ENCODE peak calls at places on chromosomes 16 and 17, in five cellular contexts. M, H, N, F and D are unnamed samples. For H3K4me1, the result is how much of the 10 kb centered on the place peaks cover.

GRCh38 chr17:79750650-79751545 is 20.2 kb downstream of the ENPP7 start:
- DNase-seq in H (no peak), M (no peak), N (no peak), F (no peak), D (peak)

GRCh38 chr17:51541215-51541614 is 280.9 kb downstream of the UTP18 start:
- DNase-seq in N (no peak), H (no peak), M (no peak), F (no peak), D (no peak)

GRCh38 chr17:8628609-8629169 is 1.8 kb downstream of the MYH10 start:
- DNase-seq in M (no peak), F (no peak), H (no peak), N (no peak), D (no peak)

GRCh38 chr17:28763804-28764266 is 20.0 kb downstream of the TRAF4 start:
- DNase-seq in F (peak), N (peak), H (peak), M (peak), D (peak)

GRCh38 chr17:18235743-18236256 is 10.4 kb downstream of the LLGL1 start:
- DNase-seq in N (no peak), H (no peak), M (no peak), F (no peak), D (peak)

GRCh38 chr17:57986841-57987581 is 1.0 kb downstream of the VEZF1 start:
- DNase-seq in H (no peak), F (peak), N (no peak), M (peak), D (peak)

GRCh38 chr17:58330997-58331814 is 2.6 kb upstream of the TSPOAP1 start:
- DNase-seq in F (no peak), N (no peak), H (peak), M (no peak), D (peak)

GRCh38 chr17:40112718-40113109 is 9.1 kb upstream of the MSL1 start:
- DNase-seq in H (no peak), M (no peak), N (peak), F (no peak), D (peak)

GRCh38 chr17:59785091-59785799 is 77.8 kb downstream of the VMP1 start:
- DNase-seq in M (no peak), N (no peak), H (no peak), F (no peak), D (no peak)

GRCh38 chr16:53769787-53770186 is 65.8 kb downstream of the FTO start:
- DNase-seq in H (no peak), F (no peak), M (no peak), N (no peak), D (no peak)

DNA sequence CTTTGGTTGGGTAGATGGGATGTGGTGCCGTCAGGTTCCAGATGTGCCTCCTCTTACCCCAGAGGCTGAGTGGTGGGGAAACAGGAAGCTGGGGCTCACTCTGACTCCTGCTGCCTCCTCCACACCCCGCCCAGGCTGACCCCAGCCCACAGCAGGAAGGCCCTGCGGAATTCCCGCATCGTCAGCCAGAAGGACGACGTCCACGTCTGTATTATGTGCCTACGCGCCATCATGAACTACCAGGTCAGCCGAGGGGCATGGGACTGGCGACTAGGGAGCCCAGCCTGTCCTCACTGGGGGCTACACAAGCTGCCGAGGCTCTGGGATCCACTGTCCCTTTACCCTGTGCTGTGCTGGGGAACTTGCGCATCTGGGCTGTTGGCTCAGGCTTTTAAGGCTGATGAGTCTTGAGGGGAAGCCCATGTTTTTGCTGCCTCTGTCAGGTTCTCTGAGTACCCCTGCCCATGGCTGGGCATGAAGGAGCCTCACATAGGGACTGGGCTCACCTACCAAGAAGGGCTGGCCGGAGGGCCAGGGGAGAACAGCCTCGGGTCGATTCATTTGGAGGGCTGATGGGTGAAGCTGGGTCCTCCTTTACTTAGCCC is 14.4 kb downstream of the FMNL1 start:
- DNase-seq in F (no peak), N (no peak), H (no peak), M (no peak), D (peak)
- H3K4me1 ChIP-seq in F (under half), N (under half), H (under half), M (under half), D (under half)

DNA sequence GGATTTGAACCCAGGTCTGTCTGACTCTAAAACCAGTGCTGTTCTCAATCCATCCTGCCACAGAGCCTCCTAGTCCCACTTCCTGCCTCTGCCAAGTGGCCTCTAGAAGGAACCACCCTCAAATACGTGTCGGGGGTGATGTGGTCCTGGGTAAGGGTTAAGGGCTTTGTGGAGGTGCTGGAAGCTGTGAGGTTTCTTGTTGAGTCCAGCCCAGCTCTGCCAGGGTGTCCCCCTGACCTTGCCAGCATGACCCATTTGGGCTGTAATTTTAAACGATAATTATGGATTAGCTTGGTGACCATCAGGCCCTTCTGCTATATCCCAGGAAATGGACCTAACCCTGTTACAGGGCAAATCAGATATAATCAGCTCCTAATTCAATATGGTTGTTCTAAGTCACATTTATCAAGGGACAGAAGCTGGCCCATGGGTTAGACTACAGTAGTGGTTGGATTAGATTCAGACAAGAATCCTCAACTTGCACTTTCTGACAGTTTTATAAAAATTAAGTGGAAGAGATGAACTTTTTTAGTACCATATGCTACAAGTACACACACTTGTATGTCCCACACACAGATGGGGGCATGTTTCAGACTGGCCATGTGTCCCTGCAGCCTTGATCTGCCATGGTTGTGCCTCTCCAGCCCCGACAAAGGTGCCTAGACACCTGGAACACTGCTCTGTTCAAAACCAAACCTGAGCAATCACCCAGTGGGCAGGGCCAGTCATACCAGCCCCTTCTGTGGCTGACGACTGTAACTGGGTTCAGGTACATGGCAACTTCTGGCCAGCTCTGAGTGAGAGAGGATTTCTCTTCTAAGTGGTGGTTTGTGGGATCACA is 48.0 kb downstream of the SMPD3 start:
- DNase-seq in F (no peak), N (no peak), M (no peak), H (no peak), D (no peak)
- TF ChIP-seq CTCF in F (no peak), N (no peak), M (no peak), H (no peak), D (no peak)

DNA sequence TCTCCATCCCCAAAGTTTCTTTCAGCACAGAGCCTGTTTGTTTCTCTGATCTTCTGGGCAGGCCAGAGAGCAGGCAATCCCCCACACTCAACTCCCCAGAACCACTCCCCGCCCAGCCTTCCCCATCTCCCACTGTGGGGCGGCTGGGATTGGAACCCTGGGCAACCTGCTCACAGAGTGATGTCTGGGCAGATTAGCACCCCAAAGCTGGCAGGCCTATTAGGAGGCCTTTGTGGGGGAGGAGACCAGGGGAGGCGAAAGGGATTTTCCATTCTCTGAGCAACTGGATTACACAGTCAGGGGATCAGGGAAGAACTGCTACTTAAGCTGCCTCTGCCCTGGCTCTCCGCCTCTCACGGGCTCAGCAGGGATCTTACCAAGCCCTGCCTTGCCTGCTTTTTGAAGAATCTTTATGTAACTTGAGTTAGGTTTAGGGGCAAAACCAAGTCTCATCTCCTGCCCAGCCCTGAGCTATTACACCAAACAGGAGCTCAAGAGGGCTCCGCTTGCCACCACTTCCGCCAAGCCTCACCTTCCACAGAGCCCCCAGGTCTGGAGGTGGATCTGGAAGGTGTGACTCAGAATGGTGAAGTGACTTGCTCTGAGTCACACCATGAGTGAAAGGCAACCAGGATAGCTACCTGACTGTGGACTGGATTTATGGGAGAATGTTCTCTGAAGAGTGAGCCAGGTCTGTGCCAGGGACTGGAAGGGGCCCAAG is 16.0 kb upstream of the LHX1 start:
- DNase-seq in N (no peak), H (no peak), M (peak), F (no peak), D (peak)
- H3K4me1 ChIP-seq in N (under half), H (under half), M (half or more), F (under half), D (under half)

GRCh38 chr16:87692176-87692575 is 73.6 kb downstream of the KLHDC4 start:
- DNase-seq in H (no peak), M (no peak), N (no peak), F (no peak), D (peak)
- TF ChIP-seq CTCF in H (no peak), M (no peak), N (no peak), F (no peak), D (no peak)

GRCh38 chr17:82283208-82283749 is 9.8 kb upstream of the CSNK1D start:
- DNase-seq in M (peak), F (peak), N (no peak), H (no peak), D (peak)

GRCh38 chr17:82282239-82283207 is 9.0 kb upstream of the CSNK1D start:
- DNase-seq in M (no peak), N (no peak), F (no peak), H (no peak), D (peak)

GRCh38 chr17:82280537-82280936 is 7.0 kb upstream of the CSNK1D start:
- DNase-seq in H (no peak), F (no peak), N (no peak), M (no peak), D (no peak)

GRCh38 chr17:82281076-82281475 is 7.6 kb upstream of the CSNK1D start:
- DNase-seq in H (no peak), F (no peak), M (no peak), N (no peak), D (peak)

GRCh38 chr17:82281502-82282238 is 8.2 kb upstream of the CSNK1D start:
- DNase-seq in H (no peak), M (no peak), F (peak), N (no peak), D (peak)
- H3K4me1 ChIP-seq in H (under half), M (under half), F (under half), N (under half), D (under half)

DNA sequence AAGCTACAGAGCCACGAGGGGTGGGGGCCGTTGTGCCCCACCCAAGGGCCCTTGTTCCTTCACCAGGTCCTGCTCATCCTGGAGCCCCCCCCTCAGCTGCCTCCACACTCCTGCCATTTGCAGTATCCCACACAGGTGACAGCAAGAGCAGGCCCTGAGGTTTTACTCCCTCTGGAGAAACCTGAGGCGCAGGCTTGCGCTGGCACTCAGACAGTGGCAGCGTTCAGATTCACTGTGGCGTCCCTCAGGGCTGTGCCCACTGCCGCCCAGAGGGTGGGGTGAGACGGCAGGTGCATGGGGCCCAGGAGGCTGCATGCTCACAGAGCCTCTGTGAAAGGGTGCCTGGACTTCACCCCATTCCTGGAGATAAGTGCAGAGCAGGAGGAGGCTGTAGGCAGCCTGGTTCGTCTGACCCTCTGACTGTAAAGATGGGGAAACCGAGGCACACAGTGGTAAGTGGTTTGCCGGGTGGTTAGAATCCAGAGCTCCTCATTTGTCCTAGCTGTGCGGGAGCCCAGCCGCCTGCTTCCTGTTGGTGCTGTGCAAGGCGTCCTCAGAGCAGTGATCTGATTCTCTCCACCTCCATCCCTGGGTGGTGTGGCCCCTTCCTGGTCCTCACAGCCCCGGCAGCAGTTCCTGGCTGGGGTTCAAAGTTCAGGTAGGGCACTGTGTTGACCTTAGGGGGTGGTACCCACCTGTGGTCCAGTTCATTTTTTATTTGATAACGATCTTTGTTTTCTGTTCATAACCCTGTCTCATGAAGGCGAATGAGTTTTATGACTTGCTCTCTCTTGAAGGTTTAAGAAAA is 1.6 kb downstream of the SPIRE2 start:
- DNase-seq in F (no peak), N (no peak), H (no peak), M (no peak), D (peak)
- TF ChIP-seq CTCF in F (no peak), N (no peak), H (no peak), M (no peak), D (no peak)

DNA sequence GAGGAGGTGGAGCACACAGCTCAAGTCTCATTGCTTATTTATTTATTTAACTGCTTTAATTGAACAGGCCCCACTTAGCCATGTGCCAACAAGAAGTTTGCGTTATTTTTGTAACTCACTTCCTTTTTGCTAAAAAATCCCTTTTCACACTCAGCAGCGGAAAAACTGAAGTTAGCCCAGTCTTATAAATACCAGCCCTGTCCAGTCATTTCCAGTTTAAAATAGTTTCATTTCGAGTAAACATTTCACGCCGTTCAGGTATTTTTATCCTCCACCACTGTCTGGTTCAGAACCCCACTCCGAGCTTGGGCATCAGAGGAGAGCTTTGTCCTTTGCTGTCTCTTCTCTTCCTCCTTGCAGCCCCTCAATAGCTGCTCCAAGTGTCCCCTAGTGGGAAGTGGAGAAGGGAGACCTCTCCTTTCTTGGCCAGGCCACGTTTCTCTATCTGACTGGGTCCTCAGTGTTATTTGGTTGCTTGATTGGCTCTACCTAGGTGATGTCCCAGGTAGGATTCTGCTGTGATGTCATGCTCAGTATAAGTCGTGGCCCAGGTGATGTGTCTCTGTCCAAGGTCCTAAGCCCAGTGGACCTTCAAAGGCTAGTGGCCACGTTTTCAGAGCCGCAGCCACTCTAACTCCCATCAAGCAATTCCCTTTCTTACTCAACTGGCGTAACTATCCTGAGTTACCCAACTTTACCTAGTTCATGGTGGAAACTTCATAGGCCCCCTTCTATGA is 53.0 kb upstream of the GAS7 start:
- DNase-seq in H (no peak), F (no peak), N (no peak), M (no peak), D (no peak)
- H3K4me1 ChIP-seq in H (under half), F (under half), N (under half), M (under half), D (under half)

GRCh38 chr16:54816471-54816870 is 114.2 kb upstream of the IRX5 start:
- DNase-seq in M (no peak), N (no peak), H (peak), F (no peak), D (no peak)

GRCh38 chr16:54815177-54815576 is 115.5 kb upstream of the IRX5 start:
- DNase-seq in M (no peak), N (no peak), H (no peak), F (no peak), D (no peak)

GRCh38 chr16:54808890-54809289 is 121.8 kb upstream of the IRX5 start:
- DNase-seq in N (no peak), F (no peak), M (no peak), H (no peak), D (no peak)

GRCh38 chr16:54813778-54814177 is 116.9 kb upstream of the IRX5 start:
- DNase-seq in F (no peak), N (no peak), H (no peak), M (no peak), D (no peak)

DNA sequence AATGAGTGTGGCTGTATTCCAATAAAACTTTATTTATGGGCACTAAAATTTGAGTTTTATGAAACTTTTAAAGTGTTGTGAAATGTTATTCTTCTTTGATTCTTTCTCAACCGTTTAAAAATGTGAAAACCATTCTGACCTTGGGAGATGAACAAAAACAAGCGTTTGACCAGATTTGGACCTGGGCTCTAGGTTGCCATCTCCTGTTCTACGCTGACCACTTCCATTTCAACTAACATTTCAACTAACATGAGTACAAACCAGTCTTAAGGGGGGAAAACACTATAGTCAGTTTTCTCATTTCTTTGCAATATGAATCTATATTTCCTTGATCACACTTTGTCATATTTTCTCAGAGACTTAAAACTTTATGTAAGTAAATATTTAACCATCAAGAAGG is 118.4 kb upstream of the IRX5 start:
- DNase-seq in F (no peak), H (no peak), M (no peak), N (no peak), D (no peak)
- TF ChIP-seq CTCF in F (no peak), H (peak), M (peak), N (no peak), D (no peak)

DNA sequence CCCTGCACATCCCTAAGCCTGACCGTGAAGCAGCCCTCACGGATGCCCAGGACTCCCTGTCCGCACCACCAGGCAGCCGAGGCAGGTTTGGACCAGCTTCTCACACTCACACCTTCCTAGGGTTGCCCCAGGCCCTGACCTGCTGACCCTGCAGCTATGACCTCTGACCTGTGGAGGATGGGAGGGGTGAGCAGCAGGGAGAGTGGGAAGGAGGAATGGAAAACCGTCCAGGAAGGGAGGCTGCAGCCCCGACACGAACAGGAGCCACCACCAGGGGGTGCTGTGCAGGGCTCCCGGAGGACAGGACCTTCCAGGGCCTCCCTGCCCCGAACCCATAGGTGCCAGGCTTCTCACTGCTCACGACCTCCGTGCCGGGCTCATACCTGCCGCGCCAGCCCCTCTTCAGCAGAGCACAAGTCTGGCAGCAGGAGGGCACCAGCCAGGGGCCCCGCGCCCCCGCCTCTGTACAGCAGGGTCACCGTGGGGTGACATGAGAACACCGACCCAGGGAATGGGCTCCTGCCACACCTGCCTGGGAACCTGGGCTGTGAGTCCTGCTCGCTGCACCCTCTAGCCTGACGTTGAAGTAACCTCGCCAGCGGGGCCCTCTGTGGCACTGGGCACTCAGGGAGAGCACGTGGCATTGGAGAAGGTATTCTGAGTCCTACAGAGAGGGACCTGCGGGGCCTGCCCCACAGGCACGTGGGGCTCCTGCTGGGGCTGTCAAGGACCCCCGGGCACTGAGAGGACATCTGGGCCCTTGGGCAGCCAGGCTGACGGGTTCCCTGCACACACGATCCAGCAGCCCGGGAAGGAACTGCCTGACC is 37.6 kb downstream of the CTU2 start:
- DNase-seq in N (peak), M (peak), H (peak), F (peak), D (peak)
- H3K4me1 ChIP-seq in N (under half), M (under half), H (under half), F (under half), D (under half)